ENCODE peak calls at places on chromosomes 6 and 20, in nine cellular contexts. G is NCI-H460; U is activated naive CD8-positive, alpha-beta T cell treated with anti-CD3 and anti-CD28 coated beads for 36 hours; Q is trophoblast cell; W is mammary epithelial cell; L is naive thymus-derived CD8-positive, alpha-beta T cell; H is hypothalamus; P is heart left ventricle; E is stimulated activated CD4-positive, alpha-beta T cell treated with anti-CD3 and anti-CD28 coated beads, TNF-alpha, amount 100 ng/mL, for 1 hour. V is an unnamed sample.

GRCh38 chr6:126548301-126548700 is 208.4 kb downstream of the CENPW start:
- DNase-seq in G (no peak), U (no peak), Q (no peak), W (no peak), L (no peak), H (no peak), P (no peak), E (no peak), V (no peak)

GRCh38 chr20:47191074-47191673 is 165.3 kb downstream of the ZMYND8 start:
- DNase-seq in G (no peak), U (no peak), Q (peak), W (peak), L (no peak), H (no peak), P (no peak), E (no peak), V (no peak)

GRCh38 chr6:168041928-168042327 is 37.1 kb downstream of the FRMD1 start:
- DNase-seq in G (no peak), U (no peak), Q (no peak), W (no peak), L (no peak), H (no peak), P (no peak), E (no peak), V (no peak)

GRCh38 chr6:166716910-166717617 is 90.0 kb upstream of the RPS6KA2 start:
- DNase-seq in G (no peak), U (no peak), Q (no peak), W (no peak), L (no peak), H (no peak), P (no peak), E (no peak), V (no peak)

GRCh38 chr20:50019466-50020256 is 36.9 kb downstream of the SNAI1 start:
- DNase-seq in G (no peak), U (no peak), Q (no peak), W (peak), L (no peak), H (no peak), P (no peak), E (no peak), V (no peak)

GRCh38 chr6:55886185-55886836 is 10.9 kb upstream of the BMP5 start:
- DNase-seq in G (no peak), U (no peak), Q (peak), W (no peak), L (no peak), H (no peak), P (no peak), E (no peak), V (no peak)

GRCh38 chr6:153024401-153025017 is 22.0 kb upstream of the MTRF1L start:
- DNase-seq in G (peak), U (peak), Q (peak), W (peak), L (peak), H (peak), P (no peak), E (peak), V (peak)

GRCh38 chr20:35146299-35146921 is 726 bp downstream of the EDEM2 start:
- DNase-seq in G (no peak), U (peak), Q (peak), W (peak), L (peak), H (no peak), P (peak), E (no peak), V (no peak)

GRCh38 chr20:50188287-50188688 is 2.3 kb upstream of the CEBPB start:
- DNase-seq in G (no peak), U (no peak), Q (no peak), W (no peak), L (no peak), H (no peak), P (no peak), E (no peak), V (no peak)

GRCh38 chr20:635609-636338 is 17.2 kb downstream of the SRXN1 start:
- DNase-seq in G (no peak), U (no peak), Q (no peak), W (peak), L (no peak), H (no peak), P (no peak), E (no peak), V (no peak)

GRCh38 chr6:160027931-160028330 is 59.0 kb downstream of the IGF2R start:
- DNase-seq in G (no peak), U (no peak), Q (peak), W (no peak), L (no peak), H (no peak), P (no peak), E (no peak), V (no peak)

GRCh38 chr20:51306521-51307358 is 235.8 kb downstream of the NFATC2 start:
- DNase-seq in G (peak), U (peak), Q (peak), W (peak), L (peak), H (peak), P (peak), E (peak), V (no peak)

GRCh38 chr20:61724376-61724775 is 341.3 kb downstream of the TAF4 start:
- DNase-seq in G (no peak), U (no peak), Q (no peak), W (no peak), L (no peak), H (no peak), P (peak), E (no peak), V (no peak)

V was measured in HFF-Myc.